ENCODE peak calls at places on chromosomes 7 and 10, in eight cellular contexts. One of them, this sample, is unnamed.
A peak's percentile ranks its signal among the peaks of the same experiment; 100 is the strongest.

GRCh38 chr10:111091833-111092232 is 15.0 kb downstream of the ADRA2A start:
- DNase-seq in endothelial cell: no peak
- DNase-seq in osteocyte: no peak
- DNase-seq in thoracic aorta: no peak
- DNase-seq in foreskin fibroblast: no peak
- DNase-seq in bronchial epithelial cell: peak; percentile 45
- DNase-seq in brain microvascular endothelial cell: no peak
- DNase-seq in AG04450: no peak
- DNase-seq in this sample: no peak

GRCh38 chr7:95579318-95579717 is 17.0 kb downstream of the PDK4 start:
- DNase-seq in endothelial cell: no peak
- DNase-seq in bronchial epithelial cell: no peak
- DNase-seq in osteocyte: no peak
- DNase-seq in foreskin fibroblast: no peak
- DNase-seq in AG04450: no peak
- DNase-seq in thoracic aorta: no peak
- DNase-seq in brain microvascular endothelial cell: no peak
- DNase-seq in this sample: no peak

GRCh38 chr10:78255796-78256638 is 222.4 kb downstream of the RPS24 start:
- DNase-seq in foreskin fibroblast: peak; percentile 98
- DNase-seq in brain microvascular endothelial cell: peak; percentile 95
- DNase-seq in osteocyte: no peak
- DNase-seq in thoracic aorta: peak; percentile 69
- DNase-seq in bronchial epithelial cell: peak; percentile 94
- DNase-seq in endothelial cell: no peak
- DNase-seq in AG04450: peak; percentile 94
- DNase-seq in this sample: no peak

GRCh38 chr7:1598286-1598685 is 28.5 kb upstream of the PSMG3 start:
- DNase-seq in foreskin fibroblast: no peak
- DNase-seq in endothelial cell: no peak
- DNase-seq in AG04450: no peak
- DNase-seq in thoracic aorta: no peak
- DNase-seq in bronchial epithelial cell: no peak
- DNase-seq in osteocyte: no peak
- DNase-seq in brain microvascular endothelial cell: no peak
- DNase-seq in this sample: no peak

GRCh38 chr7:155882596-155882995 is 70.3 kb upstream of the SHH start:
- DNase-seq in AG04450: peak; percentile 34
- DNase-seq in endothelial cell: no peak
- DNase-seq in foreskin fibroblast: peak; percentile 7
- DNase-seq in osteocyte: peak; percentile 21
- DNase-seq in brain microvascular endothelial cell: peak; percentile 66
- DNase-seq in bronchial epithelial cell: peak; percentile 42
- DNase-seq in thoracic aorta: no peak
- DNase-seq in this sample: no peak

GRCh38 chr7:36862685-36863375 is 138.5 kb upstream of the AOAH start:
- DNase-seq in osteocyte: no peak
- DNase-seq in thoracic aorta: no peak
- DNase-seq in brain microvascular endothelial cell: no peak
- DNase-seq in AG04450: no peak
- DNase-seq in foreskin fibroblast: no peak
- DNase-seq in endothelial cell: no peak
- DNase-seq in bronchial epithelial cell: no peak
- DNase-seq in this sample: no peak

GRCh38 chr10:110010076-110011069 is 2.6 kb downstream of the ADD3 start:
- DNase-seq in endothelial cell: no peak
- DNase-seq in bronchial epithelial cell: no peak
- DNase-seq in brain microvascular endothelial cell: no peak
- DNase-seq in foreskin fibroblast: no peak
- DNase-seq in osteocyte: no peak
- DNase-seq in thoracic aorta: no peak
- DNase-seq in AG04450: no peak
- DNase-seq in this sample: no peak

GRCh38 chr7:158001003-158001402 is 586.6 kb downstream of the PTPRN2 start:
- DNase-seq in bronchial epithelial cell: no peak
- DNase-seq in AG04450: no peak
- DNase-seq in osteocyte: no peak
- DNase-seq in foreskin fibroblast: no peak
- DNase-seq in endothelial cell: no peak
- DNase-seq in thoracic aorta: no peak
- DNase-seq in brain microvascular endothelial cell: no peak
- DNase-seq in this sample: no peak

GRCh38 chr7:141550694-141551079 is 523 bp upstream of the AGK start:
- DNase-seq in osteocyte: no peak
- DNase-seq in bronchial epithelial cell: peak; percentile 4
- DNase-seq in brain microvascular endothelial cell: no peak
- DNase-seq in endothelial cell: peak; percentile 5
- DNase-seq in AG04450: no peak
- DNase-seq in thoracic aorta: no peak
- DNase-seq in foreskin fibroblast: peak; percentile 45
- DNase-seq in this sample: no peak

GRCh38 chr10:24526085-24526649 is 197.5 kb downstream of the ARHGAP21 start:
- DNase-seq in foreskin fibroblast: no peak
- DNase-seq in brain microvascular endothelial cell: no peak
- DNase-seq in AG04450: no peak
- DNase-seq in osteocyte: no peak
- DNase-seq in thoracic aorta: no peak
- DNase-seq in bronchial epithelial cell: no peak
- DNase-seq in endothelial cell: no peak
- DNase-seq in this sample: no peak

GRCh38 chr7:104535841-104536240 is 207.4 kb downstream of the LHFPL3 start:
- DNase-seq in osteocyte: no peak
- DNase-seq in foreskin fibroblast: no peak
- DNase-seq in endothelial cell: no peak
- DNase-seq in brain microvascular endothelial cell: no peak
- DNase-seq in thoracic aorta: no peak
- DNase-seq in bronchial epithelial cell: no peak
- DNase-seq in AG04450: no peak
- DNase-seq in this sample: no peak

GRCh38 chr10:113177163-113177935 is 227.3 kb downstream of the TCF7L2 start:
- DNase-seq in osteocyte: peak; percentile 63
- DNase-seq in thoracic aorta: no peak
- DNase-seq in endothelial cell: no peak
- DNase-seq in bronchial epithelial cell: no peak
- DNase-seq in AG04450: no peak
- DNase-seq in brain microvascular endothelial cell: no peak
- DNase-seq in foreskin fibroblast: no peak
- DNase-seq in this sample: no peak

GRCh38 chr10:110416776-110417732 is 80.7 kb upstream of the DUSP5 start:
- DNase-seq in endothelial cell: no peak
- DNase-seq in brain microvascular endothelial cell: no peak
- DNase-seq in bronchial epithelial cell: peak; percentile 51
- DNase-seq in foreskin fibroblast: no peak
- DNase-seq in osteocyte: no peak
- DNase-seq in thoracic aorta: no peak
- DNase-seq in AG04450: no peak
- DNase-seq in this sample: no peak

GRCh38 chr7:143126146-143126545 is 5.7 kb upstream of the PIP start:
- DNase-seq in bronchial epithelial cell: peak; percentile 94
- DNase-seq in foreskin fibroblast: peak; percentile 56
- DNase-seq in osteocyte: no peak
- DNase-seq in brain microvascular endothelial cell: peak; percentile 24
- DNase-seq in AG04450: no peak
- DNase-seq in endothelial cell: no peak
- DNase-seq in thoracic aorta: no peak
- DNase-seq in this sample: no peak

GRCh38 chr7:1889556-1890181 is 219.6 kb downstream of the ELFN1 start:
- DNase-seq in osteocyte: no peak
- DNase-seq in AG04450: peak; percentile 37
- DNase-seq in endothelial cell: no peak
- DNase-seq in brain microvascular endothelial cell: peak; percentile 73
- DNase-seq in foreskin fibroblast: peak; percentile 49
- DNase-seq in thoracic aorta: no peak
- DNase-seq in bronchial epithelial cell: peak; percentile 12
- DNase-seq in this sample: no peak

GRCh38 chr10:62336404-62336803 is 37.8 kb upstream of the ZNF365 start:
- DNase-seq in AG04450: no peak
- DNase-seq in foreskin fibroblast: no peak
- DNase-seq in endothelial cell: no peak
- DNase-seq in osteocyte: no peak
- DNase-seq in thoracic aorta: no peak
- DNase-seq in bronchial epithelial cell: peak; percentile 73
- DNase-seq in brain microvascular endothelial cell: no peak
- DNase-seq in this sample: no peak

GRCh38 chr10:103612462-103613365 is 119.2 kb downstream of the NEURL1 start:
- DNase-seq in AG04450: peak; percentile 54
- DNase-seq in endothelial cell: no peak
- DNase-seq in brain microvascular endothelial cell: peak; percentile 84
- DNase-seq in foreskin fibroblast: peak; percentile 91
- DNase-seq in osteocyte: no peak
- DNase-seq in thoracic aorta: no peak
- DNase-seq in bronchial epithelial cell: peak; percentile 23
- DNase-seq in this sample: no peak

GRCh38 chr7:96452146-96452545 is 130.2 kb upstream of the SLC25A13 start:
- DNase-seq in thoracic aorta: no peak
- DNase-seq in endothelial cell: no peak
- DNase-seq in brain microvascular endothelial cell: no peak
- DNase-seq in bronchial epithelial cell: no peak
- DNase-seq in AG04450: no peak
- DNase-seq in osteocyte: no peak
- DNase-seq in foreskin fibroblast: no peak
- DNase-seq in this sample: no peak

GRCh38 chr7:18313970-18314369 is 181.6 kb upstream of the HDAC9 start:
- DNase-seq in bronchial epithelial cell: no peak
- DNase-seq in endothelial cell: no peak
- DNase-seq in osteocyte: no peak
- DNase-seq in foreskin fibroblast: peak; percentile 20
- DNase-seq in thoracic aorta: no peak
- DNase-seq in brain microvascular endothelial cell: peak; percentile 3
- DNase-seq in AG04450: no peak
- DNase-seq in this sample: no peak

GRCh38 chr10:93703066-93703465 is 674 bp upstream of the FRA10AC1 start:
- DNase-seq in brain microvascular endothelial cell: no peak
- DNase-seq in bronchial epithelial cell: peak; percentile 5
- DNase-seq in foreskin fibroblast: no peak
- DNase-seq in AG04450: no peak
- DNase-seq in thoracic aorta: no peak
- DNase-seq in endothelial cell: no peak
- DNase-seq in osteocyte: no peak
- DNase-seq in this sample: no peak

GRCh38 chr10:93695720-93696119 is 6.7 kb downstream of the FRA10AC1 start:
- DNase-seq in osteocyte: no peak
- DNase-seq in brain microvascular endothelial cell: no peak
- DNase-seq in foreskin fibroblast: no peak
- DNase-seq in thoracic aorta: no peak
- DNase-seq in bronchial epithelial cell: no peak
- DNase-seq in AG04450: no peak
- DNase-seq in endothelial cell: no peak
- DNase-seq in this sample: no peak

GRCh38 chr10:93702278-93703001 is at the start of gene FRA10AC1:
- DNase-seq in endothelial cell: peak; percentile 94
- DNase-seq in AG04450: peak; percentile 86
- DNase-seq in brain microvascular endothelial cell: peak; percentile 86
- DNase-seq in foreskin fibroblast: peak; percentile 97
- DNase-seq in bronchial epithelial cell: peak; percentile 62
- DNase-seq in thoracic aorta: peak; percentile 84
- DNase-seq in osteocyte: peak; percentile 98
- DNase-seq in this sample: peak; percentile 91

GRCh38 chr10:93701903-93702277 is 502 bp downstream of the FRA10AC1 start:
- DNase-seq in bronchial epithelial cell: peak; percentile 57
- DNase-seq in brain microvascular endothelial cell: peak; percentile 17
- DNase-seq in endothelial cell: no peak
- DNase-seq in osteocyte: no peak
- DNase-seq in foreskin fibroblast: peak; percentile 50
- DNase-seq in thoracic aorta: no peak
- DNase-seq in AG04450: no peak
- DNase-seq in this sample: no peak

DNA sequence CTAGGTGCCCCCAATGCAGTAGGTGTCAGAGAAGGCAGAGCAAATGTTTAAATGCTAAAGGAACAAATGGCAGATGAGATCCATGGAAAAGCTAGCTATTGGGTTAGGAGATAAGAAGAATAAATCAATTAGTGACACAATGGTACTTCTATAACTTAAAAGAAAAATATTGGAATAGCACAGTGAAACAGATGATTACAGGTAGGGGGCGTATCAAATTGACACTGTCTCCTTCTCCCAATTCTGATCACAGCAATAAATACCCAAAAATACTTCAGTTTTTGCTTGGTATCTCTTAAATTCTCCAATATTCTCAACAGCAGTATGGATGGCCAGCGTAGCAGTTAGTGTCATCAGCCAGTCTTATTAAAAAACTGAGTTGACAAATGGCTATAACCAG is 5.2 kb downstream of the FRA10AC1 start:
- DNase-seq in endothelial cell: no peak
- DNase-seq in AG04450: no peak
- DNase-seq in bronchial epithelial cell: no peak
- DNase-seq in osteocyte: no peak
- DNase-seq in foreskin fibroblast: no peak
- DNase-seq in brain microvascular endothelial cell: no peak
- DNase-seq in thoracic aorta: no peak
- DNase-seq in this sample: no peak
- TF ChIP-seq CTCF in endothelial cell: no peak
- TF ChIP-seq CTCF in AG04450: no peak
- TF ChIP-seq CTCF in bronchial epithelial cell: no peak
- TF ChIP-seq CTCF in osteocyte: peak; percentile 29
- TF ChIP-seq CTCF in foreskin fibroblast: no peak
- TF ChIP-seq CTCF in brain microvascular endothelial cell: peak; percentile 7
- TF ChIP-seq CTCF in thoracic aorta: no peak
- TF ChIP-seq CTCF in this sample: no peak

GRCh38 chr10:132446661-132447445 is 49.9 kb downstream of the PWWP2B start:
- DNase-seq in osteocyte: no peak
- DNase-seq in bronchial epithelial cell: peak; percentile 79
- DNase-seq in foreskin fibroblast: peak; percentile 36
- DNase-seq in AG04450: no peak
- DNase-seq in brain microvascular endothelial cell: no peak
- DNase-seq in thoracic aorta: no peak
- DNase-seq in endothelial cell: peak; percentile 55
- DNase-seq in this sample: no peak
- TF ChIP-seq CTCF in osteocyte: peak; percentile 61
- TF ChIP-seq CTCF in bronchial epithelial cell: peak; percentile 85
- TF ChIP-seq CTCF in foreskin fibroblast: peak; percentile 24
- TF ChIP-seq CTCF in AG04450: peak; percentile 44
- TF ChIP-seq CTCF in brain microvascular endothelial cell: peak; percentile 75
- TF ChIP-seq CTCF in thoracic aorta: no peak
- TF ChIP-seq CTCF in endothelial cell: no peak
- TF ChIP-seq CTCF in this sample: peak; percentile 58

GRCh38 chr10:5623081-5623748 is 43.2 kb downstream of the ASB13 start:
- DNase-seq in brain microvascular endothelial cell: peak; percentile 69
- DNase-seq in AG04450: peak; percentile 46
- DNase-seq in bronchial epithelial cell: peak; percentile 68
- DNase-seq in foreskin fibroblast: peak; percentile 93
- DNase-seq in endothelial cell: peak; percentile 92
- DNase-seq in osteocyte: peak; percentile 94
- DNase-seq in thoracic aorta: peak; percentile 53
- DNase-seq in this sample: peak; percentile 92
- TF ChIP-seq CTCF in brain microvascular endothelial cell: peak; percentile 95
- TF ChIP-seq CTCF in AG04450: peak; percentile 94
- TF ChIP-seq CTCF in bronchial epithelial cell: peak; percentile 94
- TF ChIP-seq CTCF in foreskin fibroblast: peak; percentile 94
- TF ChIP-seq CTCF in endothelial cell: peak; percentile 77
- TF ChIP-seq CTCF in osteocyte: peak; percentile 98
- TF ChIP-seq CTCF in thoracic aorta: peak; percentile 95
- TF ChIP-seq CTCF in this sample: peak; percentile 87

DNA sequence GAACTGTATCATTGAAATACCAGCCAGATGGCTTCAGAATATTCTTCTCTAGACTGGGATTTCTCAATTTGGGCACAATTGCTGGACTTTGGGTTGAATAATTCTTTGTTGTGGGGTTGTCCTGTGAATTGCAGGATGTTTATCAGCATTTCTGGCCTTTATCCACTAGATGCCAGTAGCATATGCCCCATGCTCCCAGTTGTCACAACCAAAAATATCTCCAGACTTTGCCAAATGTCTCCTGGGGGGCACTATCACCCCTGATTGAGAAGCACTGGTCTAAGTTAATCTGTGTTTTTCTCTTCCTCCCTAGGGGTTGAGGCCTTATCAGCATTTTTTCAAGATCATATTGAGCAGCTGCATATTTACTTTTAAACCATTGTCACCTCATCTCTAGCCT is 204.9 kb upstream of the SP8 start:
- DNase-seq in thoracic aorta: no peak
- DNase-seq in osteocyte: no peak
- DNase-seq in bronchial epithelial cell: peak; percentile 27
- DNase-seq in brain microvascular endothelial cell: no peak
- DNase-seq in AG04450: no peak
- DNase-seq in endothelial cell: no peak
- DNase-seq in foreskin fibroblast: no peak
- DNase-seq in this sample: no peak
- TF ChIP-seq CTCF in thoracic aorta: no peak
- TF ChIP-seq CTCF in osteocyte: no peak
- TF ChIP-seq CTCF in bronchial epithelial cell: peak; percentile 63
- TF ChIP-seq CTCF in brain microvascular endothelial cell: no peak
- TF ChIP-seq CTCF in AG04450: no peak
- TF ChIP-seq CTCF in endothelial cell: no peak
- TF ChIP-seq CTCF in foreskin fibroblast: no peak
- TF ChIP-seq CTCF in this sample: no peak

This sample was measured in progenitor cell of endocrine pancreas.